ENCODE peak calls at places on chromosomes 11 and 22, in five cellular contexts. C is uterus, S is omental fat pad, E is tibial artery, U is astrocyte of the cerebellum. G is an unnamed sample.

GRCh38 chr11:119284344-119285157 is 32.4 kb downstream of the MCAM start:
- DNase-seq in U (peak), S (no peak), E (no peak), C (no peak), G (no peak)

GRCh38 chr11:57320719-57321387 is 3.9 kb downstream of the TNKS1BP1 start:
- DNase-seq in C (no peak), S (no peak), U (no peak), E (no peak), G (no peak)

GRCh38 chr11:131302831-131303230 is 67.6 kb upstream of the NTM start:
- DNase-seq in C (no peak), U (peak), S (no peak), E (no peak), G (no peak)

GRCh38 chr22:17239156-17239701 is 20.0 kb upstream of the ADA2 start:
- DNase-seq in S (no peak), E (no peak), C (no peak), U (no peak), G (no peak)

GRCh38 chr11:38456371-38456770 is 1858.3 kb upstream of the RAG2 start:
- DNase-seq in C (no peak), U (no peak), S (no peak), E (no peak), G (no peak)

GRCh38 chr22:36765943-36766450 is 9.9 kb downstream of the IFT27 start:
- DNase-seq in S (no peak), C (no peak), U (no peak), E (no peak), G (no peak)

GRCh38 chr11:29320196-29320595 is 696.6 kb downstream of the KCNA4 start:
- DNase-seq in E (no peak), C (no peak), S (no peak), U (no peak), G (no peak)

GRCh38 chr22:18978506-18978905 is 42.4 kb upstream of the PRODH start:
- DNase-seq in E (no peak), U (no peak), S (no peak), C (no peak), G (no peak)

GRCh38 chr11:110947100-110947499 is 234.9 kb upstream of the ARHGAP20 start:
- DNase-seq in C (no peak), S (no peak), E (no peak), U (no peak), G (no peak)

GRCh38 chr22:50009765-50010675 is 2.5 kb downstream of the IL17REL start:
- DNase-seq in U (no peak), E (no peak), S (no peak), C (no peak), G (no peak)

GRCh38 chr11:127485541-127485940 is 485.0 kb upstream of the KIRREL3 start:
- DNase-seq in C (no peak), E (no peak), U (peak), S (no peak), G (no peak)

GRCh38 chr11:72263363-72263762 is 19.4 kb upstream of the PHOX2A start:
- DNase-seq in U (peak), S (no peak), C (no peak), E (no peak), G (no peak)

GRCh38 chr22:22902247-22902962 is 14.8 kb downstream of the IGLL5 start:
- DNase-seq in E (no peak), S (no peak), U (no peak), C (no peak), G (no peak)

GRCh38 chr22:30802202-30803166 is 107.8 kb downstream of the OSBP2 start:
- DNase-seq in E (peak), C (peak), U (peak), S (peak), G (peak)

GRCh38 chr11:103883856-103884255 is 152.6 kb upstream of the DDI1 start:
- DNase-seq in C (no peak), E (no peak), S (no peak), U (no peak), G (no peak)

GRCh38 chr11:32081129-32081641 is 9.7 kb upstream of the RCN1 start:
- DNase-seq in E (no peak), U (no peak), C (no peak), S (no peak), G (no peak)

GRCh38 chr11:122852071-122852831 is 14.0 kb downstream of the CRTAM start:
- DNase-seq in U (no peak), E (no peak), C (no peak), S (no peak), G (peak)

GRCh38 chr22:45636668-45637067 is 35.0 kb upstream of the ATXN10 start:
- DNase-seq in C (no peak), U (no peak), S (no peak), E (no peak), G (no peak)

GRCh38 chr11:133815636-133816035 is 29.7 kb downstream of the SPATA19 start:
- DNase-seq in S (no peak), C (no peak), E (no peak), U (no peak), G (no peak)

GRCh38 chr11:94639901-94640721 is 72.9 kb downstream of the PIWIL4 start:
- DNase-seq in S (no peak), C (no peak), U (no peak), E (no peak), G (no peak)

GRCh38 chr11:44568706-44569473 is 3.4 kb downstream of the CD82 start:
- DNase-seq in U (peak), S (peak), E (peak), C (peak), G (peak)

GRCh38 chr11:40291304-40292100 is 1168.0 kb downstream of the LRRC4C start:
- DNase-seq in S (no peak), C (no peak), U (no peak), E (no peak), G (no peak)

GRCh38 chr11:82995754-82996398 is 75.8 kb downstream of the RAB30 start:
- DNase-seq in S (no peak), C (peak), U (peak), E (peak), G (peak)

GRCh38 chr11:75507571-75507970 is 18.2 kb downstream of the GDPD5 start:
- DNase-seq in S (no peak), U (no peak), E (no peak), C (no peak), G (no peak)

GRCh38 chr11:16000065-16000464 is 356.3 kb downstream of the SOX6 start:
- DNase-seq in U (peak), E (no peak), S (no peak), C (no peak), G (no peak)

GRCh38 chr11:68946416-68947090 is 34.2 kb downstream of the MRGPRD start:
- DNase-seq in E (peak), C (peak), S (no peak), U (peak), G (no peak)

GRCh38 chr11:86799680-86800075 is 664 bp upstream of the PRSS23 start:
- DNase-seq in C (no peak), U (no peak), S (no peak), E (no peak), G (no peak)

GRCh38 chr22:49209452-49210195 is 618.0 kb downstream of the BRD1 start:
- DNase-seq in S (no peak), U (no peak), C (peak), E (peak), G (no peak)

GRCh38 chr11:117831661-117832415 is 7.3 kb upstream of the FXYD2 start:
- DNase-seq in U (no peak), S (no peak), E (peak), C (peak), G (no peak)

GRCh38 chr11:61627831-61628753 is 47.2 kb upstream of the SYT7 start:
- DNase-seq in U (peak), E (peak), S (no peak), C (peak), G (peak)
- TF ChIP-seq CTCF in U (peak), E (peak), S (peak), C (peak), G (peak)

GRCh38 chr22:33354928-33355327 is 296.7 kb upstream of the SYN3 start:
- DNase-seq in S (no peak), U (no peak), C (no peak), E (no peak), G (no peak)

GRCh38 chr22:33352768-33353167 is 294.6 kb upstream of the SYN3 start:
- DNase-seq in U (no peak), C (no peak), S (no peak), E (no peak), G (no peak)

GRCh38 chr22:33361581-33361980 is 303.4 kb upstream of the SYN3 start:
- DNase-seq in U (no peak), C (no peak), S (no peak), E (no peak), G (no peak)

GRCh38 chr22:33362702-33363101 is 304.5 kb upstream of the SYN3 start:
- DNase-seq in S (no peak), E (no peak), C (no peak), U (no peak), G (no peak)

DNA sequence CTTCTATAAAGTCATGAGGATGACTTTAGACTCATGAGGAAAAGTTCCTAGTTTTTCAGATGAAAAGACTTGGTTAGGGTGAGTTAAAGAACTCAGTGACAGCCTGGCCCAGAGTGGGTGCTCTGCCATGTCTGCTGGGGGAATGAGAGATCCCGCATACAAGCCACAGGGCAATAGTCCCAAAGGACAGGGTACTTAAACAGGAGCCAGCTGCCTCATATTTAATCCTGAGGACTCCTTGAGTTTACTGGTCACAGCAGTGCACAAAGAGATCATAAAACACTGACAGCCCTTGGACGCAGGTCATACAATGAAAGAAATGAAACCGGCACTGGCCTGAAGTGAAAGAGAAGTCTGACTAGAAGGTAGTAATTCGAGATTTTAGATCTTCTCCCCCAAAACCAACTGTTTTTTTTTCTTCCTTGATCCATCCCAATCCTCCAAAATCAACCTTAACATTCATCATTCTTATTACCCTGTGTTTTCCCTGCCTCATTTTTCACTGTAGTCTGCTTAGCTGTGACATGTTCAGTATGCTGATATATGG is 299.8 kb upstream of the SYN3 start:
- DNase-seq in S (no peak), C (no peak), E (no peak), U (no peak), G (no peak)
- TF ChIP-seq CTCF in S (no peak), C (no peak), E (no peak), U (no peak), G (no peak)

DNA sequence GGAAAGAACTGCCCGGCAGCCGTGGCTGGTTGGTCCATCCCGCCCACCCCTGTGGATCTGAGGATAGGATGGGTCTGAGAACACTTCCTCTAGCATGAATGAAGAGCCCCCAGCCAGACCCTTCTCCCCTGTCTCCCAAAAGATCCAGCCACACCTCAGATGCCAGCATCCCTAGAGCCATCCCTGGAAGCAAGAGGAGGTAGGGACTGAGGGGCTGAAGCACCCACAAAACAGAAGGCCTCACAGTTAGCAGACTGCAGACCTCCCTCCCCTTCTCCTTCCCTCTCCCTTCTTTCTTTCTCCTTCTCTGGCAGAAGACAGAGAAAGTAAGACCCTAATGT is 1.7 kb downstream of the NRXN2 start:
- DNase-seq in E (no peak), C (no peak), U (no peak), S (no peak), G (no peak)
- TF ChIP-seq CTCF in E (no peak), C (no peak), U (no peak), S (no peak), G (no peak)

DNA sequence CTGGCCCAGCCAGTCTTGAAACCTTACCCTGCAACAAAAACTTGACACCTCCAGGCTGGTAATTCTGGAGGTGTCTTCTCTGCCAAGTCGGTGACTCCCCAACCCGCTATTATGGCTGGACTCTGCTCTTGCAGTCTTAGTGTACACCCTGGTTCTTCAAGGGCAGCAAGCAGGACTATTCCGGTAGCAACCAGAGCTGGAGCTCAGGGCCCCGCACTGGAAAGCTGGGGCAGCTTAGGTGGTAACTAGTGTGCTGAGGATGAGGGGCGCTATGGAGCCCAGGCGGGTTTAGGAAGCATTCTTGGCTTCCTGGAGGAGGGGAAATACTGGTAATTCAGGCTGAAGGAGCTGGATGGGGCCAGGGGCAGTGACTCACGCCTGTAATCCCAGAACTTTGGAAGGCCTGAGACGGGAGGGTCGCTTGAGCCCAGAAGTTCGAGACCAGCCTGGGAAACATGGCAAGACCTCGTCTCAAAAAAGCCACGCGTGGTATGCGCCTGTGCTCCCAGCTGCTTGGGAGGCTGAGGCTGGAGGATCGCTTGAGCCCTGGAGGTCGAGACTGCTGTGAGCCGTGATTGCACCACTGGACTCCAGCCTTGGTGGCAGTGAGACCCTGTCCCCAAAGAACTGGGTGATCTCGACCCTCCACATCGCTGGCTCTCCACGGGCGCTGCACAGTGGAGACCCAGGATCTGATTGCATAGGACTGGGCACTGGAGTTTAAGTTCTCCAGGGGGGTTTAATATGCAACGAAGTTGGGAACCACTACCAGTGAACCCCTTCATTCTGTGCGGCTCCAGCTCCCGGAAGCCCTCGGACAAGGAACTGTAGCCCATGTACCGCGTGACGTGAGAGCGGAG is 10.6 kb upstream of the AIFM3 start:
- DNase-seq in S (no peak), E (no peak), C (no peak), U (no peak), G (no peak)
- TF ChIP-seq CTCF in S (no peak), E (no peak), C (no peak), U (no peak), G (no peak)

DNA sequence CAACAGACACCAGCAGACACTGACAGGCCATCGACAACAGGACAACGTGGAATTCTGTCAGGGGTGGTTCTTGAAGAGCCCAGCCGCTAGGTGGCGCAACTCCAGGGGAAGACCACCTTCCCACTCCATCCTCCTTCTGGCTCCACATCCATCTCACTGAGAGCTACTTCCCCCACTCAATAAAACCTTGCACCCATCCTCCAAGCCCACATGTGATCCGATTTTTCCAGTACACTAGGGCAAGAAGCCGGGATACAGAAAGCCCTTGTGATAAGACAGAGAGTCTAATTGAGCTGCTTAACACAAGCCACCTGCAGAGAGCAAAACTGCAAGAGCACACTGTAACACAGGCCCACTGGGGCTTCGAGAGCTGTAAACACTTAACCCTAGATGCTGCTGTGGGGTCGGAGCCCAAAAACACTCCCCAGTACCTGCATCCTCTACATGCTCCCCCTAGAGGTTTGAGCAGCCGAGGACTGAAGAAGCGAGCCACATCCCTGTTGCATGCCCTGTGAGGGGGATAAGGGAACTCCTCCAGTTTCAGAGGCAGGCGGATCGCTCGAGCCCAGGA is 11.5 kb upstream of the RAB39A start:
- DNase-seq in S (no peak), U (no peak), C (no peak), E (no peak), G (peak)
- TF ChIP-seq CTCF in S (no peak), U (no peak), C (no peak), E (no peak), G (peak)

GRCh38 chr11:47616726-47617416 is 22.7 kb upstream of the C1QTNF4 start:
- DNase-seq in C (peak), U (peak), E (peak), S (no peak), G (peak)
- TF ChIP-seq CTCF in C (peak), U (peak), E (peak), S (no peak), G (no peak)

GRCh38 chr11:63574856-63575602 is 11.8 kb upstream of the PLAAT2 start:
- DNase-seq in U (no peak), C (peak), S (peak), E (peak), G (no peak)

GRCh38 chr11:63569570-63569969 is 6.4 kb upstream of the PLAAT2 start:
- DNase-seq in S (no peak), C (no peak), E (no peak), U (no peak), G (no peak)

GRCh38 chr11:63572026-63572688 is 9.0 kb upstream of the PLAAT2 start:
- DNase-seq in E (no peak), U (no peak), C (no peak), S (no peak), G (no peak)

DNA sequence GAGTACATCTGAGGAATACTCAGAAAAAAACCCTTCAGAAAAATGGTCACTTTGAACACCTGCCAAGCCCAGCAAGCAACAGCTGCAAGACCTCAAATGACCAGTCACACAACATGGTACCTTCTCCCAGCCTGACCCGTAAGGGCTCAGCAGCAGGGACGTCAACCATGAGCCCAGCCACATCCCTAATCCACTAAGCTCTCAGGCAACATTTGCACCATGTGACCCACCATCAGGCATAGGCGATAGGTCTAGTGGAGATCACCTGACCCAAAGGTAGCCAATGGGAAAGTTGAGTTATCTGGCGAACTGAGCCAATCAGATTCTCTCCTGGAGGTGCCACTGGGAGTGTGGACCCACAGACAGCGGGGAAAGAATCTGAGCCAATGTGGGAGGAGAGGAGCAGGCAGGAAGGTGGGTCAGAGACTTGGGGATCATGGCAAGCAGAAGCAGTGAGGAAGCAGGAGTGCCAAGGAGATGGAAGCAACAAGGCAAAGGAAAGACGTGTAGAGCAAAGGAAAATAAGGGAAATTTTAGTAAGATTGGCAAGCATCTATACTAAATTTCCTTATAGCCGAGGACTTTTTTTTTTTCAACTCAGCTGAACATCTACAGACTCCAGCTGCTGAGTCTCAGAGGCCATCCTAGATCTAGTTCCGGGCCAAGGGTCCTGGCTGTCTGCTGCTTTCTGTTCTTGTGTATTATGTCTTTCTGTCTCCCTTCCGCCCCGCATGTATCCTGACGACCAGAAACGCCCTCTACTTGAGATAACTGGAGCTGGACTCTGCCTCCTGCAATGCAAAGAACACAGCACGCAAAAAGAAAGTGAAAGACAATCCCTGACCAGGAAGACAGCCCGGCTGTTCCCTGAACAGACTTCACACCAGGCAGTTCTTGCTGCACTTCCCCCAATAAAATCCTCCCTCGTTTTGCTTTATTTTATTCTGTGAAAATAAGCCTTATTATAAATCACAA is 11.0 kb upstream of the PLAAT2 start:
- DNase-seq in U (peak), E (peak), S (no peak), C (peak), G (peak)
- TF ChIP-seq CTCF in U (no peak), E (no peak), S (no peak), C (no peak), G (no peak)

DNA sequence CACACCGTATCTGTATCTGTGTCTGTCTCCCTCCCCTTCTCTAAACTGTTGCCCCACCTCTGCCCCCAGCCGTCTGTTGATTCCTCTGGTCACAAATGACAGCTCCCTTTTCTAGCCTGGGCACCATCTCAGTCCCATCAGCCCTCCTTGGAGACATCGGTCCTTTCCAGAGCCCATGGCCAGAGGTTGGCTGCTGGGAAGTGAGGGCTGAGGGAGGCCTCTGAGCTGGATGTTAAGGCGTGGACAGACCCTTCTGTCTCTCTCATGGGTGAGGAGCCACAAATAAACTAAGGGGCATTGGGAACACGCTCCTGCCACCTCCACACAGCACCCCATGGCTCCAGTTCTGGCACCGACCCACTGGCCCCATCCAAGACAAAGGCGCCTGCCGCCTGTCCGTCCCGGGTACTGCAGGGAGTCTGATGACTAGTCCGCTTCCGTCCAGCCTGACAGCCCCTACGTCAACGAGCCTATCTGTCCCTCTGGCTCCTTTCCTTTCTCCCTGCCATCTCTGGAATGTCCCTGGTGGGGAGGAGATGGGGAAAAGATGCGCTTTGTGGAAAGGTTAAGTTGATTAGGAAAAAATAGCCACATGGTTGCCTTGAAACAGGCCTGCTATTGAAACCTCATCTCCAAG is 10.5 kb downstream of the PDGFB start:
- DNase-seq in C (no peak), U (peak), S (no peak), E (no peak), G (no peak)
- TF ChIP-seq CTCF in C (no peak), U (peak), S (no peak), E (no peak), G (no peak)

G was measured in activated CD8-positive, alpha-beta T cell treated with anti-CD3 and anti-CD28 coated beads for 36 hours.